ENCODE peak calls at places on chromosome 9, in ten cellular contexts. One of them, this sample, is unnamed.

GRCh38 chr9:69471433-69471832 is 146.4 kb downstream of the ENTREP1 start:
- DNase-seq in left cardiac atrium: no peak
- DNase-seq in kidney tubule cell: peak; percentile 69
- DNase-seq in SW480: no peak
- DNase-seq in hepatocyte: no peak
- DNase-seq in AG10803: no peak
- DNase-seq in endothelial cell: no peak
- DNase-seq in aorta: no peak
- DNase-seq in stimulated activated CD4-positive, alpha-beta T cell treated with anti-CD3 and anti-CD28 coated beads, Interleukin-12 subunit alpha, Interleukin-12 subunit beta, amount 100 ng/mL, for 4 hours: no peak
- DNase-seq in iPS-NIHi11: no peak
- DNase-seq in this sample: no peak

GRCh38 chr9:38362912-38363588 is 29.5 kb upstream of the ALDH1B1 start:
- DNase-seq in iPS-NIHi11: peak; percentile 44
- DNase-seq in SW480: peak; percentile 58
- DNase-seq in stimulated activated CD4-positive, alpha-beta T cell treated with anti-CD3 and anti-CD28 coated beads, Interleukin-12 subunit alpha, Interleukin-12 subunit beta, amount 100 ng/mL, for 4 hours: no peak
- DNase-seq in kidney tubule cell: peak; percentile 88
- DNase-seq in endothelial cell: peak; percentile 26
- DNase-seq in hepatocyte: peak; percentile 76
- DNase-seq in left cardiac atrium: peak; percentile 46
- DNase-seq in aorta: no peak
- DNase-seq in AG10803: peak; percentile 87
- DNase-seq in this sample: no peak

GRCh38 chr9:23309800-23310199 is 516.2 kb downstream of the ELAVL2 start:
- DNase-seq in AG10803: no peak
- DNase-seq in endothelial cell: no peak
- DNase-seq in stimulated activated CD4-positive, alpha-beta T cell treated with anti-CD3 and anti-CD28 coated beads, Interleukin-12 subunit alpha, Interleukin-12 subunit beta, amount 100 ng/mL, for 4 hours: no peak
- DNase-seq in hepatocyte: no peak
- DNase-seq in aorta: no peak
- DNase-seq in left cardiac atrium: no peak
- DNase-seq in SW480: no peak
- DNase-seq in iPS-NIHi11: no peak
- DNase-seq in kidney tubule cell: no peak
- DNase-seq in this sample: no peak

GRCh38 chr9:22208846-22209585 is 199.9 kb upstream of the CDKN2B start:
- DNase-seq in left cardiac atrium: no peak
- DNase-seq in endothelial cell: no peak
- DNase-seq in stimulated activated CD4-positive, alpha-beta T cell treated with anti-CD3 and anti-CD28 coated beads, Interleukin-12 subunit alpha, Interleukin-12 subunit beta, amount 100 ng/mL, for 4 hours: no peak
- DNase-seq in aorta: no peak
- DNase-seq in AG10803: peak; percentile 51
- DNase-seq in kidney tubule cell: peak; percentile 91
- DNase-seq in hepatocyte: no peak
- DNase-seq in SW480: peak; percentile 82
- DNase-seq in iPS-NIHi11: no peak
- DNase-seq in this sample: no peak

GRCh38 chr9:109238125-109238524 is 71.1 kb upstream of the FRRS1L start:
- DNase-seq in stimulated activated CD4-positive, alpha-beta T cell treated with anti-CD3 and anti-CD28 coated beads, Interleukin-12 subunit alpha, Interleukin-12 subunit beta, amount 100 ng/mL, for 4 hours: no peak
- DNase-seq in endothelial cell: no peak
- DNase-seq in left cardiac atrium: no peak
- DNase-seq in hepatocyte: no peak
- DNase-seq in kidney tubule cell: no peak
- DNase-seq in AG10803: no peak
- DNase-seq in SW480: no peak
- DNase-seq in aorta: no peak
- DNase-seq in iPS-NIHi11: no peak
- DNase-seq in this sample: no peak

GRCh38 chr9:136928591-136928990 is 15.9 kb downstream of the FBXW5 start:
- DNase-seq in hepatocyte: no peak
- DNase-seq in SW480: no peak
- DNase-seq in endothelial cell: no peak
- DNase-seq in iPS-NIHi11: no peak
- DNase-seq in left cardiac atrium: no peak
- DNase-seq in kidney tubule cell: no peak
- DNase-seq in AG10803: no peak
- DNase-seq in stimulated activated CD4-positive, alpha-beta T cell treated with anti-CD3 and anti-CD28 coated beads, Interleukin-12 subunit alpha, Interleukin-12 subunit beta, amount 100 ng/mL, for 4 hours: no peak
- DNase-seq in aorta: no peak
- DNase-seq in this sample: no peak

GRCh38 chr9:70590264-70590646 is 175.8 kb upstream of the KLF9 start:
- DNase-seq in endothelial cell: no peak
- DNase-seq in SW480: no peak
- DNase-seq in aorta: no peak
- DNase-seq in AG10803: peak; percentile 92
- DNase-seq in stimulated activated CD4-positive, alpha-beta T cell treated with anti-CD3 and anti-CD28 coated beads, Interleukin-12 subunit alpha, Interleukin-12 subunit beta, amount 100 ng/mL, for 4 hours: no peak
- DNase-seq in kidney tubule cell: no peak
- DNase-seq in iPS-NIHi11: no peak
- DNase-seq in left cardiac atrium: no peak
- DNase-seq in hepatocyte: no peak
- DNase-seq in this sample: no peak

GRCh38 chr9:124348831-124349230 is 66.4 kb downstream of the PSMB7 start:
- DNase-seq in iPS-NIHi11: no peak
- DNase-seq in stimulated activated CD4-positive, alpha-beta T cell treated with anti-CD3 and anti-CD28 coated beads, Interleukin-12 subunit alpha, Interleukin-12 subunit beta, amount 100 ng/mL, for 4 hours: no peak
- DNase-seq in AG10803: no peak
- DNase-seq in kidney tubule cell: no peak
- DNase-seq in aorta: peak; percentile 46
- DNase-seq in SW480: no peak
- DNase-seq in hepatocyte: no peak
- DNase-seq in left cardiac atrium: no peak
- DNase-seq in endothelial cell: no peak
- DNase-seq in this sample: no peak

GRCh38 chr9:127424669-127424986 is 446 bp downstream of the ZNF79 start:
- DNase-seq in aorta: no peak
- DNase-seq in endothelial cell: no peak
- DNase-seq in left cardiac atrium: no peak
- DNase-seq in hepatocyte: peak; percentile 50
- DNase-seq in iPS-NIHi11: no peak
- DNase-seq in AG10803: no peak
- DNase-seq in SW480: peak; percentile 38
- DNase-seq in kidney tubule cell: no peak
- DNase-seq in stimulated activated CD4-positive, alpha-beta T cell treated with anti-CD3 and anti-CD28 coated beads, Interleukin-12 subunit alpha, Interleukin-12 subunit beta, amount 100 ng/mL, for 4 hours: peak; percentile 34
- DNase-seq in this sample: no peak

GRCh38 chr9:86322973-86323644 is 31.1 kb downstream of the TUT7 start:
- DNase-seq in left cardiac atrium: no peak
- DNase-seq in SW480: no peak
- DNase-seq in endothelial cell: no peak
- DNase-seq in stimulated activated CD4-positive, alpha-beta T cell treated with anti-CD3 and anti-CD28 coated beads, Interleukin-12 subunit alpha, Interleukin-12 subunit beta, amount 100 ng/mL, for 4 hours: no peak
- DNase-seq in aorta: no peak
- DNase-seq in hepatocyte: no peak
- DNase-seq in iPS-NIHi11: no peak
- DNase-seq in kidney tubule cell: no peak
- DNase-seq in AG10803: peak; percentile 90
- DNase-seq in this sample: no peak

GRCh38 chr9:136196465-136197371 is 8.2 kb downstream of the LHX3 start:
- DNase-seq in stimulated activated CD4-positive, alpha-beta T cell treated with anti-CD3 and anti-CD28 coated beads, Interleukin-12 subunit alpha, Interleukin-12 subunit beta, amount 100 ng/mL, for 4 hours: no peak
- DNase-seq in kidney tubule cell: no peak
- DNase-seq in left cardiac atrium: no peak
- DNase-seq in endothelial cell: no peak
- DNase-seq in aorta: no peak
- DNase-seq in iPS-NIHi11: no peak
- DNase-seq in SW480: no peak
- DNase-seq in hepatocyte: no peak
- DNase-seq in AG10803: no peak
- DNase-seq in this sample: no peak

GRCh38 chr9:18314321-18314720 is 159.6 kb upstream of the ADAMTSL1 start:
- DNase-seq in left cardiac atrium: no peak
- DNase-seq in endothelial cell: no peak
- DNase-seq in stimulated activated CD4-positive, alpha-beta T cell treated with anti-CD3 and anti-CD28 coated beads, Interleukin-12 subunit alpha, Interleukin-12 subunit beta, amount 100 ng/mL, for 4 hours: no peak
- DNase-seq in iPS-NIHi11: no peak
- DNase-seq in hepatocyte: no peak
- DNase-seq in kidney tubule cell: no peak
- DNase-seq in SW480: no peak
- DNase-seq in AG10803: no peak
- DNase-seq in aorta: no peak
- DNase-seq in this sample: no peak

GRCh38 chr9:135555203-135555602 is 6.4 kb upstream of the PAEP start:
- DNase-seq in endothelial cell: no peak
- DNase-seq in left cardiac atrium: no peak
- DNase-seq in iPS-NIHi11: no peak
- DNase-seq in aorta: no peak
- DNase-seq in hepatocyte: no peak
- DNase-seq in stimulated activated CD4-positive, alpha-beta T cell treated with anti-CD3 and anti-CD28 coated beads, Interleukin-12 subunit alpha, Interleukin-12 subunit beta, amount 100 ng/mL, for 4 hours: no peak
- DNase-seq in SW480: peak; percentile 36
- DNase-seq in kidney tubule cell: peak; percentile 11
- DNase-seq in AG10803: no peak
- DNase-seq in this sample: no peak

GRCh38 chr9:78393932-78394331 is 97.0 kb downstream of the PSAT1 start:
- DNase-seq in hepatocyte: no peak
- DNase-seq in stimulated activated CD4-positive, alpha-beta T cell treated with anti-CD3 and anti-CD28 coated beads, Interleukin-12 subunit alpha, Interleukin-12 subunit beta, amount 100 ng/mL, for 4 hours: no peak
- DNase-seq in left cardiac atrium: no peak
- DNase-seq in iPS-NIHi11: no peak
- DNase-seq in endothelial cell: no peak
- DNase-seq in SW480: no peak
- DNase-seq in aorta: no peak
- DNase-seq in kidney tubule cell: no peak
- DNase-seq in AG10803: no peak
- DNase-seq in this sample: no peak

GRCh38 chr9:28293691-28294090 is 720.4 kb upstream of the C9orf72 start:
- DNase-seq in stimulated activated CD4-positive, alpha-beta T cell treated with anti-CD3 and anti-CD28 coated beads, Interleukin-12 subunit alpha, Interleukin-12 subunit beta, amount 100 ng/mL, for 4 hours: no peak
- DNase-seq in SW480: no peak
- DNase-seq in aorta: no peak
- DNase-seq in kidney tubule cell: peak; percentile 10
- DNase-seq in endothelial cell: no peak
- DNase-seq in AG10803: no peak
- DNase-seq in left cardiac atrium: no peak
- DNase-seq in hepatocyte: no peak
- DNase-seq in iPS-NIHi11: no peak
- DNase-seq in this sample: no peak

GRCh38 chr9:125272697-125273096 is 11.1 kb downstream of the GAPVD1 start:
- DNase-seq in kidney tubule cell: no peak
- DNase-seq in stimulated activated CD4-positive, alpha-beta T cell treated with anti-CD3 and anti-CD28 coated beads, Interleukin-12 subunit alpha, Interleukin-12 subunit beta, amount 100 ng/mL, for 4 hours: no peak
- DNase-seq in SW480: no peak
- DNase-seq in hepatocyte: peak; percentile 58
- DNase-seq in aorta: no peak
- DNase-seq in AG10803: peak; percentile 33
- DNase-seq in iPS-NIHi11: no peak
- DNase-seq in endothelial cell: no peak
- DNase-seq in left cardiac atrium: no peak
- DNase-seq in this sample: no peak

GRCh38 chr9:29928072-29928471 is 2354.8 kb upstream of the C9orf72 start:
- DNase-seq in stimulated activated CD4-positive, alpha-beta T cell treated with anti-CD3 and anti-CD28 coated beads, Interleukin-12 subunit alpha, Interleukin-12 subunit beta, amount 100 ng/mL, for 4 hours: no peak
- DNase-seq in AG10803: no peak
- DNase-seq in aorta: no peak
- DNase-seq in SW480: no peak
- DNase-seq in left cardiac atrium: no peak
- DNase-seq in hepatocyte: no peak
- DNase-seq in endothelial cell: no peak
- DNase-seq in kidney tubule cell: no peak
- DNase-seq in iPS-NIHi11: no peak
- DNase-seq in this sample: no peak

GRCh38 chr9:72383978-72384709 is 19.1 kb upstream of the ZFAND5 start:
- DNase-seq in SW480: no peak
- DNase-seq in stimulated activated CD4-positive, alpha-beta T cell treated with anti-CD3 and anti-CD28 coated beads, Interleukin-12 subunit alpha, Interleukin-12 subunit beta, amount 100 ng/mL, for 4 hours: no peak
- DNase-seq in AG10803: peak; percentile 93
- DNase-seq in aorta: no peak
- DNase-seq in left cardiac atrium: no peak
- DNase-seq in hepatocyte: no peak
- DNase-seq in kidney tubule cell: peak; percentile 82
- DNase-seq in endothelial cell: no peak
- DNase-seq in iPS-NIHi11: no peak
- DNase-seq in this sample: no peak

GRCh38 chr9:27204578-27204977 is 92.4 kb downstream of the EQTN start:
- DNase-seq in AG10803: no peak
- DNase-seq in stimulated activated CD4-positive, alpha-beta T cell treated with anti-CD3 and anti-CD28 coated beads, Interleukin-12 subunit alpha, Interleukin-12 subunit beta, amount 100 ng/mL, for 4 hours: no peak
- DNase-seq in aorta: no peak
- DNase-seq in SW480: peak; percentile 7
- DNase-seq in iPS-NIHi11: no peak
- DNase-seq in endothelial cell: no peak
- DNase-seq in hepatocyte: no peak
- DNase-seq in left cardiac atrium: no peak
- DNase-seq in kidney tubule cell: peak; percentile 13
- DNase-seq in this sample: no peak

GRCh38 chr9:38415846-38416245 is 8.4 kb downstream of the IGFBPL1 start:
- DNase-seq in endothelial cell: no peak
- DNase-seq in SW480: no peak
- DNase-seq in hepatocyte: no peak
- DNase-seq in AG10803: no peak
- DNase-seq in left cardiac atrium: no peak
- DNase-seq in stimulated activated CD4-positive, alpha-beta T cell treated with anti-CD3 and anti-CD28 coated beads, Interleukin-12 subunit alpha, Interleukin-12 subunit beta, amount 100 ng/mL, for 4 hours: no peak
- DNase-seq in iPS-NIHi11: no peak
- DNase-seq in kidney tubule cell: no peak
- DNase-seq in aorta: no peak
- DNase-seq in this sample: no peak

GRCh38 chr9:126474201-126474765 is 139.4 kb upstream of the LMX1B start:
- DNase-seq in kidney tubule cell: no peak
- DNase-seq in AG10803: peak; percentile 61
- DNase-seq in stimulated activated CD4-positive, alpha-beta T cell treated with anti-CD3 and anti-CD28 coated beads, Interleukin-12 subunit alpha, Interleukin-12 subunit beta, amount 100 ng/mL, for 4 hours: no peak
- DNase-seq in iPS-NIHi11: no peak
- DNase-seq in endothelial cell: no peak
- DNase-seq in aorta: peak; percentile 23
- DNase-seq in hepatocyte: no peak
- DNase-seq in left cardiac atrium: no peak
- DNase-seq in SW480: no peak
- DNase-seq in this sample: no peak

GRCh38 chr9:130849356-130849755 is 14.3 kb downstream of the ABL1 start:
- DNase-seq in left cardiac atrium: no peak
- DNase-seq in AG10803: no peak
- DNase-seq in kidney tubule cell: no peak
- DNase-seq in iPS-NIHi11: no peak
- DNase-seq in endothelial cell: no peak
- DNase-seq in stimulated activated CD4-positive, alpha-beta T cell treated with anti-CD3 and anti-CD28 coated beads, Interleukin-12 subunit alpha, Interleukin-12 subunit beta, amount 100 ng/mL, for 4 hours: no peak
- DNase-seq in aorta: no peak
- DNase-seq in hepatocyte: no peak
- DNase-seq in SW480: no peak
- DNase-seq in this sample: no peak

GRCh38 chr9:2919347-2919746 is 75.5 kb upstream of the PUM3 start:
- DNase-seq in stimulated activated CD4-positive, alpha-beta T cell treated with anti-CD3 and anti-CD28 coated beads, Interleukin-12 subunit alpha, Interleukin-12 subunit beta, amount 100 ng/mL, for 4 hours: no peak
- DNase-seq in kidney tubule cell: no peak
- DNase-seq in AG10803: peak; percentile 61
- DNase-seq in endothelial cell: no peak
- DNase-seq in hepatocyte: no peak
- DNase-seq in left cardiac atrium: no peak
- DNase-seq in iPS-NIHi11: no peak
- DNase-seq in aorta: no peak
- DNase-seq in SW480: no peak
- DNase-seq in this sample: no peak

GRCh38 chr9:37944671-37945481 is 40.9 kb upstream of the SLC25A51 start:
- DNase-seq in kidney tubule cell: peak; percentile 55
- DNase-seq in AG10803: peak; percentile 53
- DNase-seq in aorta: no peak
- DNase-seq in endothelial cell: no peak
- DNase-seq in iPS-NIHi11: peak; percentile 44
- DNase-seq in stimulated activated CD4-positive, alpha-beta T cell treated with anti-CD3 and anti-CD28 coated beads, Interleukin-12 subunit alpha, Interleukin-12 subunit beta, amount 100 ng/mL, for 4 hours: no peak
- DNase-seq in left cardiac atrium: no peak
- DNase-seq in hepatocyte: no peak
- DNase-seq in SW480: peak; percentile 31
- DNase-seq in this sample: no peak

GRCh38 chr9:38172601-38173000 is 103.6 kb upstream of the SHB start:
- DNase-seq in iPS-NIHi11: peak; percentile 45
- DNase-seq in stimulated activated CD4-positive, alpha-beta T cell treated with anti-CD3 and anti-CD28 coated beads, Interleukin-12 subunit alpha, Interleukin-12 subunit beta, amount 100 ng/mL, for 4 hours: no peak
- DNase-seq in kidney tubule cell: no peak
- DNase-seq in SW480: no peak
- DNase-seq in left cardiac atrium: no peak
- DNase-seq in aorta: no peak
- DNase-seq in hepatocyte: no peak
- DNase-seq in AG10803: no peak
- DNase-seq in endothelial cell: no peak
- DNase-seq in this sample: no peak

GRCh38 chr9:14030350-14030823 is 283.6 kb downstream of the NFIB start:
- DNase-seq in aorta: no peak
- DNase-seq in iPS-NIHi11: no peak
- DNase-seq in hepatocyte: peak; percentile 75
- DNase-seq in endothelial cell: no peak
- DNase-seq in stimulated activated CD4-positive, alpha-beta T cell treated with anti-CD3 and anti-CD28 coated beads, Interleukin-12 subunit alpha, Interleukin-12 subunit beta, amount 100 ng/mL, for 4 hours: no peak
- DNase-seq in AG10803: peak; percentile 22
- DNase-seq in kidney tubule cell: peak; percentile 25
- DNase-seq in left cardiac atrium: no peak
- DNase-seq in SW480: no peak
- DNase-seq in this sample: no peak

GRCh38 chr9:105842023-105842644 is 147.8 kb downstream of the TMEM38B start:
- DNase-seq in hepatocyte: peak; percentile 61
- DNase-seq in endothelial cell: peak; percentile 38
- DNase-seq in kidney tubule cell: peak; percentile 50
- DNase-seq in left cardiac atrium: no peak
- DNase-seq in iPS-NIHi11: peak; percentile 71
- DNase-seq in stimulated activated CD4-positive, alpha-beta T cell treated with anti-CD3 and anti-CD28 coated beads, Interleukin-12 subunit alpha, Interleukin-12 subunit beta, amount 100 ng/mL, for 4 hours: no peak
- DNase-seq in aorta: no peak
- DNase-seq in AG10803: peak; percentile 22
- DNase-seq in SW480: peak; percentile 22
- DNase-seq in this sample: no peak

GRCh38 chr9:37293664-37294524 is 128.6 kb upstream of the GRHPR start:
- DNase-seq in AG10803: peak; percentile 64
- DNase-seq in left cardiac atrium: no peak
- DNase-seq in SW480: no peak
- DNase-seq in kidney tubule cell: no peak
- DNase-seq in iPS-NIHi11: no peak
- DNase-seq in aorta: no peak
- DNase-seq in hepatocyte: no peak
- DNase-seq in endothelial cell: no peak
- DNase-seq in stimulated activated CD4-positive, alpha-beta T cell treated with anti-CD3 and anti-CD28 coated beads, Interleukin-12 subunit alpha, Interleukin-12 subunit beta, amount 100 ng/mL, for 4 hours: no peak
- DNase-seq in this sample: no peak

This sample was measured in ecto neural progenitor cell.